ENCODE peak calls at places on chromosomes 13 and 19, in seven cellular contexts. B is activated T-cell treated with anti-CD3 and anti-CD28 coated beads for 1 hour; E is NCI-H774; D is Calu3; T is GDM1; J is GM13976; F is stimulated activated CD4-positive, alpha-beta T cell treated with anti-CD3 and anti-CD28 coated beads, Interleukin-4, amount 100 ng/mL, for 1 hour. P is an unnamed sample.

GRCh38 chr13:23909606-23910005 is 12.3 kb upstream of the C1QTNF9B start:
- DNase-seq in T (no peak), J (no peak), E (no peak), B (no peak), F (no peak), D (no peak), P (no peak)

GRCh38 chr19:8248348-8249328 is 39.5 kb downstream of the CERS4 start:
- DNase-seq in B (no peak), T (no peak), J (no peak), E (no peak), F (no peak), D (no peak), P (no peak)

GRCh38 chr13:59906413-59907027 is 257.2 kb downstream of the DIAPH3 start:
- DNase-seq in F (no peak), D (peak), E (no peak), B (no peak), J (no peak), T (no peak), P (peak)

GRCh38 chr19:48963371-48964204 is 1.5 kb upstream of the FTL start:
- DNase-seq in D (peak), J (peak), F (peak), B (peak), T (peak), E (no peak), P (peak)

GRCh38 chr19:53432088-53432661 is 391 bp downstream of the ZNF761 start:
- DNase-seq in B (no peak), D (peak), F (peak), E (no peak), T (no peak), J (peak), P (no peak)

GRCh38 chr19:35901854-35902661 is at the start of gene HCST:
- DNase-seq in F (peak), B (no peak), E (no peak), D (no peak), T (peak), J (no peak), P (peak)

GRCh38 chr19:48967346-48968178 is 2.5 kb downstream of the FTL start:
- DNase-seq in T (no peak), B (no peak), F (no peak), J (no peak), D (no peak), E (no peak), P (no peak)

GRCh38 chr19:10828981-10829821 is 6.8 kb downstream of the TMED1 start:
- DNase-seq in E (no peak), B (no peak), T (no peak), J (no peak), D (no peak), F (no peak), P (peak)

GRCh38 chr13:78881746-78882145 is 222.8 kb upstream of the OBI1 start:
- DNase-seq in J (no peak), D (no peak), T (no peak), E (peak), F (no peak), B (no peak), P (no peak)

GRCh38 chr19:17468302-17469091 is 1.8 kb upstream of the SLC27A1 start:
- DNase-seq in E (no peak), D (no peak), B (no peak), T (no peak), J (no peak), F (no peak), P (no peak)

GRCh38 chr13:110876592-110876991 is 38.3 kb downstream of the ANKRD10 start:
- DNase-seq in F (no peak), E (no peak), B (no peak), J (peak), D (no peak), T (no peak), P (no peak)

GRCh38 chr13:61110804-61111203 is 304.8 kb downstream of the PCDH20 start:
- DNase-seq in F (no peak), E (no peak), J (no peak), B (no peak), T (no peak), D (no peak), P (no peak)

GRCh38 chr13:99126821-99127220 is 73.8 kb upstream of the UBAC2 start:
- DNase-seq in J (no peak), B (no peak), E (no peak), T (no peak), D (no peak), F (no peak), P (no peak)

GRCh38 chr19:53132231-53132991 is at the start of gene ZNF415:
- DNase-seq in F (peak), T (peak), B (peak), E (no peak), D (no peak), J (peak), P (peak)

GRCh38 chr19:51689751-51690358 is 3.3 kb upstream of the SPACA6 start:
- DNase-seq in F (peak), B (no peak), D (peak), J (no peak), E (peak), T (no peak), P (no peak)

GRCh38 chr13:86932935-86933334 is 738.2 kb upstream of the SLITRK5 start:
- DNase-seq in T (no peak), J (no peak), E (no peak), F (no peak), B (no peak), D (no peak), P (no peak)

GRCh38 chr13:39773833-39774232 is 118.4 kb downstream of the COG6 start:
- DNase-seq in E (no peak), B (no peak), J (no peak), T (no peak), F (no peak), D (no peak), P (no peak)

GRCh38 chr13:70814684-70815083 is 706.4 kb upstream of the KLHL1 start:
- DNase-seq in T (peak), B (no peak), D (no peak), J (no peak), E (no peak), F (no peak), P (no peak)